ENCODE peak calls at places on chromosome 14, in seven cellular contexts. One of them, this sample, is unnamed.

GRCh38 chr14:96629082-96629481 is 126.9 kb downstream of the PAPOLA start:
- DNase-seq in tibial artery: peak; percentile 11
- DNase-seq in astrocyte: no peak
- DNase-seq in CD8-positive, alpha-beta T cell: peak; percentile 17
- DNase-seq in RWPE1: no peak
- DNase-seq in IMR-90: no peak
- DNase-seq in HepG2: no peak
- DNase-seq in this sample: no peak

GRCh38 chr14:50941151-50941550 is 3.1 kb downstream of the PYGL start:
- DNase-seq in tibial artery: no peak
- DNase-seq in astrocyte: peak; percentile 92
- DNase-seq in IMR-90: peak; percentile 31
- DNase-seq in HepG2: no peak
- DNase-seq in CD8-positive, alpha-beta T cell: no peak
- DNase-seq in RWPE1: no peak
- DNase-seq in this sample: no peak

GRCh38 chr14:64800000-64800399 is 79.7 kb downstream of the SPTB start:
- DNase-seq in RWPE1: no peak
- DNase-seq in astrocyte: no peak
- DNase-seq in CD8-positive, alpha-beta T cell: no peak
- DNase-seq in HepG2: peak; percentile 35
- DNase-seq in tibial artery: no peak
- DNase-seq in IMR-90: peak; percentile 18
- DNase-seq in this sample: no peak

GRCh38 chr14:74655597-74656389 is 43.8 kb upstream of the LTBP2 start:
- DNase-seq in CD8-positive, alpha-beta T cell: no peak
- DNase-seq in astrocyte: peak; percentile 60
- DNase-seq in RWPE1: no peak
- DNase-seq in tibial artery: no peak
- DNase-seq in HepG2: no peak
- DNase-seq in IMR-90: peak; percentile 61
- DNase-seq in this sample: no peak

GRCh38 chr14:102749833-102750775 is 27.1 kb upstream of the TRAF3 start:
- DNase-seq in HepG2: no peak
- DNase-seq in tibial artery: no peak
- DNase-seq in CD8-positive, alpha-beta T cell: no peak
- DNase-seq in astrocyte: no peak
- DNase-seq in IMR-90: no peak
- DNase-seq in RWPE1: no peak
- DNase-seq in this sample: no peak

GRCh38 chr14:72665259-72665658 is 228.6 kb downstream of the DPF3 start:
- DNase-seq in HepG2: peak; percentile 7
- DNase-seq in tibial artery: no peak
- DNase-seq in CD8-positive, alpha-beta T cell: no peak
- DNase-seq in IMR-90: peak; percentile 100
- DNase-seq in RWPE1: peak; percentile 85
- DNase-seq in astrocyte: peak; percentile 100
- DNase-seq in this sample: no peak

GRCh38 chr14:34174973-34175372 is 224.1 kb upstream of the EGLN3 start:
- DNase-seq in astrocyte: no peak
- DNase-seq in tibial artery: no peak
- DNase-seq in RWPE1: no peak
- DNase-seq in CD8-positive, alpha-beta T cell: no peak
- DNase-seq in HepG2: no peak
- DNase-seq in IMR-90: no peak
- DNase-seq in this sample: no peak

GRCh38 chr14:95686935-95687334 is 709 bp downstream of the TCL1B start:
- DNase-seq in CD8-positive, alpha-beta T cell: no peak
- DNase-seq in astrocyte: no peak
- DNase-seq in tibial artery: no peak
- DNase-seq in RWPE1: no peak
- DNase-seq in HepG2: no peak
- DNase-seq in IMR-90: no peak
- DNase-seq in this sample: no peak

GRCh38 chr14:67663633-67664032 is 10.8 kb downstream of the VTI1B start:
- DNase-seq in tibial artery: no peak
- DNase-seq in CD8-positive, alpha-beta T cell: no peak
- DNase-seq in HepG2: no peak
- DNase-seq in IMR-90: no peak
- DNase-seq in RWPE1: peak; percentile 72
- DNase-seq in astrocyte: no peak
- DNase-seq in this sample: no peak

GRCh38 chr14:69612759-69613145 is 1.4 kb downstream of the SUSD6 start:
- DNase-seq in RWPE1: peak; percentile 28
- DNase-seq in tibial artery: no peak
- DNase-seq in IMR-90: no peak
- DNase-seq in CD8-positive, alpha-beta T cell: no peak
- DNase-seq in HepG2: no peak
- DNase-seq in astrocyte: no peak
- DNase-seq in this sample: no peak

GRCh38 chr14:52609445-52610044 is 56.9 kb downstream of the GPR137C start:
- DNase-seq in HepG2: peak; percentile 7
- DNase-seq in RWPE1: no peak
- DNase-seq in IMR-90: no peak
- DNase-seq in tibial artery: no peak
- DNase-seq in astrocyte: no peak
- DNase-seq in CD8-positive, alpha-beta T cell: no peak
- DNase-seq in this sample: no peak

GRCh38 chr14:100900837-100901390 is 2.6 kb downstream of the RTL1 start:
- DNase-seq in astrocyte: no peak
- DNase-seq in IMR-90: no peak
- DNase-seq in HepG2: peak; percentile 72
- DNase-seq in RWPE1: no peak
- DNase-seq in tibial artery: peak; percentile 25
- DNase-seq in CD8-positive, alpha-beta T cell: no peak
- DNase-seq in this sample: peak; percentile 10

GRCh38 chr14:68547305-68548193 is 245.3 kb downstream of the ZFP36L1 start:
- DNase-seq in astrocyte: peak; percentile 89
- DNase-seq in IMR-90: peak; percentile 93
- DNase-seq in tibial artery: peak; percentile 95
- DNase-seq in HepG2: no peak
- DNase-seq in CD8-positive, alpha-beta T cell: no peak
- DNase-seq in RWPE1: peak; percentile 88
- DNase-seq in this sample: no peak

GRCh38 chr14:39320318-39320717 is 86.6 kb downstream of the MIA2 start:
- DNase-seq in CD8-positive, alpha-beta T cell: no peak
- DNase-seq in astrocyte: no peak
- DNase-seq in RWPE1: no peak
- DNase-seq in IMR-90: peak; percentile 53
- DNase-seq in HepG2: no peak
- DNase-seq in tibial artery: no peak
- DNase-seq in this sample: no peak

GRCh38 chr14:106069786-106070185 is 543.4 kb downstream of the TMEM121 start:
- DNase-seq in tibial artery: no peak
- DNase-seq in RWPE1: no peak
- DNase-seq in IMR-90: no peak
- DNase-seq in astrocyte: no peak
- DNase-seq in HepG2: no peak
- DNase-seq in CD8-positive, alpha-beta T cell: no peak
- DNase-seq in this sample: no peak

GRCh38 chr14:71703477-71703876 is 228.8 kb upstream of the RGS6 start:
- DNase-seq in RWPE1: no peak
- DNase-seq in CD8-positive, alpha-beta T cell: no peak
- DNase-seq in astrocyte: peak; percentile 75
- DNase-seq in tibial artery: no peak
- DNase-seq in HepG2: no peak
- DNase-seq in IMR-90: peak; percentile 76
- DNase-seq in this sample: no peak

GRCh38 chr14:35050652-35051051 is 4.6 kb downstream of the FAM177A1 start:
- DNase-seq in RWPE1: no peak
- DNase-seq in tibial artery: no peak
- DNase-seq in astrocyte: peak; percentile 62
- DNase-seq in HepG2: peak; percentile 87
- DNase-seq in CD8-positive, alpha-beta T cell: no peak
- DNase-seq in IMR-90: peak; percentile 72
- DNase-seq in this sample: no peak

GRCh38 chr14:104694475-104694950 is 5.1 kb downstream of the INF2 start:
- DNase-seq in IMR-90: no peak
- DNase-seq in HepG2: no peak
- DNase-seq in astrocyte: no peak
- DNase-seq in CD8-positive, alpha-beta T cell: no peak
- DNase-seq in RWPE1: no peak
- DNase-seq in tibial artery: no peak
- DNase-seq in this sample: peak; percentile 73

GRCh38 chr14:104697317-104697703 is 7.9 kb downstream of the INF2 start:
- DNase-seq in RWPE1: no peak
- DNase-seq in CD8-positive, alpha-beta T cell: no peak
- DNase-seq in tibial artery: no peak
- DNase-seq in astrocyte: no peak
- DNase-seq in IMR-90: no peak
- DNase-seq in HepG2: no peak
- DNase-seq in this sample: no peak

GRCh38 chr14:104696671-104697316 is 7.4 kb downstream of the INF2 start:
- DNase-seq in RWPE1: no peak
- DNase-seq in HepG2: no peak
- DNase-seq in CD8-positive, alpha-beta T cell: no peak
- DNase-seq in astrocyte: no peak
- DNase-seq in tibial artery: no peak
- DNase-seq in IMR-90: no peak
- DNase-seq in this sample: no peak

GRCh38 chr14:104694991-104695659 is 5.7 kb downstream of the INF2 start:
- DNase-seq in RWPE1: peak; percentile 46
- DNase-seq in HepG2: no peak
- DNase-seq in astrocyte: peak; percentile 41
- DNase-seq in tibial artery: no peak
- DNase-seq in CD8-positive, alpha-beta T cell: peak; percentile 82
- DNase-seq in IMR-90: no peak
- DNase-seq in this sample: no peak

DNA sequence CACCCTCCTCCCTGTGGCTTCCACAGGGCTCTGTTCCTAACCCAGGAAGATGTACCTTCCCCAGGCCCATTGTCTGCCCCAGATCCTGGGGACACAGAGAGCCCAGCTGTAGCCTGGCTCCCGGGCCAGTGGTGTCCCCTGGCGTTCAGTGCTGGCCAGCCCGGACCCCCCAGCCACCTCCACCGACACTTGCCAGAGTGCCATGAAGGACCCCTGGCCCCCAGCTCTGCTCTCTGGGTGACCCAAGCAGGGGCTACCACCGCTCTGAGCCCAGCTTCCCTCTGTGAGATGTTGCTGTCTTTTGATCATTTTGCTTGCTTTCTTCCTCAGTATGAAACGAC is 6.2 kb downstream of the INF2 start:
- DNase-seq in HepG2: no peak
- DNase-seq in astrocyte: no peak
- DNase-seq in RWPE1: no peak
- DNase-seq in CD8-positive, alpha-beta T cell: no peak
- DNase-seq in tibial artery: no peak
- DNase-seq in IMR-90: no peak
- DNase-seq in this sample: no peak
- H3K27ac ChIP-seq in HepG2: no peak overlapping the region
- H3K27ac ChIP-seq in astrocyte: no peak overlapping the region
- H3K27ac ChIP-seq in RWPE1: peak overlapping the region; percentile 100
- H3K27ac ChIP-seq in CD8-positive, alpha-beta T cell: peak overlapping the region; percentile 78
- H3K27ac ChIP-seq in tibial artery: peak overlapping the region; percentile 88
- H3K27ac ChIP-seq in IMR-90: no peak overlapping the region
- H3K27ac ChIP-seq in this sample: peak overlapping the region; percentile 99

GRCh38 chr14:37584211-37585100 is 10.6 kb downstream of the FOXA1 start:
- DNase-seq in tibial artery: no peak
- DNase-seq in HepG2: no peak
- DNase-seq in IMR-90: no peak
- DNase-seq in RWPE1: no peak
- DNase-seq in astrocyte: no peak
- DNase-seq in CD8-positive, alpha-beta T cell: no peak
- DNase-seq in this sample: no peak
- H3K27ac ChIP-seq in tibial artery: no peak overlapping the region
- H3K27ac ChIP-seq in HepG2: no peak overlapping the region
- H3K27ac ChIP-seq in IMR-90: no peak overlapping the region
- H3K27ac ChIP-seq in RWPE1: no peak overlapping the region
- H3K27ac ChIP-seq in astrocyte: no peak overlapping the region
- H3K27ac ChIP-seq in CD8-positive, alpha-beta T cell: no peak overlapping the region
- H3K27ac ChIP-seq in this sample: no peak overlapping the region

GRCh38 chr14:89212386-89213235 is 204.4 kb downstream of the FOXN3 start:
- DNase-seq in RWPE1: no peak
- DNase-seq in tibial artery: no peak
- DNase-seq in CD8-positive, alpha-beta T cell: no peak
- DNase-seq in IMR-90: no peak
- DNase-seq in astrocyte: no peak
- DNase-seq in HepG2: no peak
- DNase-seq in this sample: no peak

GRCh38 chr14:89217876-89218275 is 199.2 kb downstream of the FOXN3 start:
- DNase-seq in RWPE1: no peak
- DNase-seq in tibial artery: no peak
- DNase-seq in HepG2: no peak
- DNase-seq in IMR-90: no peak
- DNase-seq in CD8-positive, alpha-beta T cell: no peak
- DNase-seq in astrocyte: no peak
- DNase-seq in this sample: no peak

GRCh38 chr14:89219056-89219455 is 198.0 kb downstream of the FOXN3 start:
- DNase-seq in CD8-positive, alpha-beta T cell: no peak
- DNase-seq in tibial artery: no peak
- DNase-seq in RWPE1: no peak
- DNase-seq in astrocyte: no peak
- DNase-seq in HepG2: no peak
- DNase-seq in IMR-90: no peak
- DNase-seq in this sample: no peak

GRCh38 chr14:89215166-89215940 is 201.7 kb downstream of the FOXN3 start:
- DNase-seq in IMR-90: no peak
- DNase-seq in astrocyte: no peak
- DNase-seq in tibial artery: no peak
- DNase-seq in HepG2: no peak
- DNase-seq in RWPE1: no peak
- DNase-seq in CD8-positive, alpha-beta T cell: no peak
- DNase-seq in this sample: no peak

GRCh38 chr14:89214221-89214965 is 202.6 kb downstream of the FOXN3 start:
- DNase-seq in HepG2: peak; percentile 86
- DNase-seq in IMR-90: no peak
- DNase-seq in astrocyte: no peak
- DNase-seq in CD8-positive, alpha-beta T cell: no peak
- DNase-seq in tibial artery: peak; percentile 88
- DNase-seq in RWPE1: peak; percentile 16
- DNase-seq in this sample: peak; percentile 16
- H3K27ac ChIP-seq in HepG2: peak overlapping the region; percentile 53
- H3K27ac ChIP-seq in IMR-90: no peak overlapping the region
- H3K27ac ChIP-seq in astrocyte: no peak overlapping the region
- H3K27ac ChIP-seq in CD8-positive, alpha-beta T cell: no peak overlapping the region
- H3K27ac ChIP-seq in tibial artery: peak overlapping the region; percentile 62
- H3K27ac ChIP-seq in RWPE1: peak overlapping the region; percentile 34
- H3K27ac ChIP-seq in this sample: no peak overlapping the region

DNA sequence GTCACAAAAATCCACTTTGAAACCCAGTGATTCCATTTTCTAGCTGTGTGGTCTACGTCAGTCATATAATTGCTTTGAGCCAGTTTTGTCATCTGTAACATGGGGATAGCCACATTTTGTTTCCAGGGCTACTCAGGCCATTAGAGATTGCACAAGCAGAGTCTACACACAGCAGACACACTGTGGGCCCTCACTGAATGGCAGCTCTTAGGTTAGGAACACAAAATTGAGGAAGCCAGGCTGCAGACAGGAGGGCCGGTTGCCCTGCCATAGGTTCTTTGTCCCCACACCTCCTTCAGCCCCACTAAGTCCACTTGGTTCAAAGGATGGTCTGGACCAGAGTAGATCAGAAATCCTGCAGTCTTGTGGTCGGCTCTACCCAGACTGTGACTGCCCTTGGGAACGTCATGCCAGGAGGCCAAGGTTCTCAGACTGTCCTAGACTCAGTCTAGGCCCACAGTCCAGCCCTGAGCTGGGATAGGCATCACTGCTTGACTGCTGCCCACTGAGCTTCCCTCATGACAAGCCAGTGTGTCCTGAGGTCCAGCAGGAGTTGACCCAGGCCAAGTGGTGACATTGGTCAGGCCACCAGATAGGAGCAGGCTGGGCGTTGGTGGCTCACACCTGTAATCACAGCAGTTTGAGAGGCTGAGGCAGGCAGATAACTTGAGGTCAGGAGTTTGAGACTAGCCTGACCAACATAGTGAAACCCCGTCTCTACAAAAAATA is 3.8 kb upstream of the MYH7 start:
- DNase-seq in astrocyte: no peak
- DNase-seq in RWPE1: no peak
- DNase-seq in CD8-positive, alpha-beta T cell: peak; percentile 27
- DNase-seq in IMR-90: no peak
- DNase-seq in HepG2: no peak
- DNase-seq in tibial artery: peak; percentile 32
- DNase-seq in this sample: no peak
- H3K27ac ChIP-seq in astrocyte: no peak overlapping the region
- H3K27ac ChIP-seq in RWPE1: no peak overlapping the region
- H3K27ac ChIP-seq in CD8-positive, alpha-beta T cell: no peak overlapping the region
- H3K27ac ChIP-seq in IMR-90: no peak overlapping the region
- H3K27ac ChIP-seq in HepG2: no peak overlapping the region
- H3K27ac ChIP-seq in tibial artery: no peak overlapping the region
- H3K27ac ChIP-seq in this sample: no peak overlapping the region